ENCODE peak calls at places on chromosomes 3 and 15, in nine cellular contexts. U is LNCaP clone FGC, Q is astrocyte of the spinal cord, X is cardiac muscle cell, G is AG09309, E is foreskin fibroblast, H is fibroblast of mammary gland, O is bronchial epithelial cell, D is hepatocyte. C is an unnamed sample.

GRCh38 chr15:25693321-25694237 is 169.5 kb downstream of the ATP10A start:
- DNase-seq in H (peak; percentile 39), E (peak; percentile 65), Q (peak; percentile 26), D (peak; percentile 52), U (no peak), G (no peak), O (no peak), X (peak; percentile 37), C (no peak)

GRCh38 chr15:89184367-89184766 is 37.0 kb downstream of the RLBP1 start:
- DNase-seq in G (no peak), O (no peak), D (no peak), X (peak; percentile 11), Q (no peak), H (no peak), E (no peak), U (no peak), C (no peak)

GRCh38 chr3:78900426-78900825 is 867.4 kb downstream of the ROBO1 start:
- DNase-seq in G (no peak), Q (no peak), X (no peak), O (no peak), D (no peak), U (no peak), E (peak; percentile 40), H (no peak), C (no peak)

GRCh38 chr3:54853573-54854404 is 74.1 kb downstream of the LRTM1 start:
- DNase-seq in E (peak; percentile 89), H (peak; percentile 60), O (peak; percentile 13), Q (peak; percentile 83), X (peak; percentile 75), U (no peak), D (peak; percentile 89), G (no peak), C (no peak)

GRCh38 chr15:77983708-77984445 is 93.6 kb downstream of the TBC1D2B start:
- DNase-seq in O (no peak), G (no peak), X (no peak), Q (no peak), D (no peak), H (no peak), E (peak; percentile 42), U (no peak), C (no peak)

GRCh38 chr3:187889601-187890404 is 144.5 kb upstream of the BCL6 start:
- DNase-seq in G (no peak), U (no peak), D (no peak), O (no peak), H (peak; percentile 67), E (peak; percentile 25), X (peak; percentile 53), Q (no peak), C (no peak)

GRCh38 chr3:61975199-61975598 is 398.2 kb downstream of the FEZF2 start:
- DNase-seq in D (no peak), O (no peak), Q (no peak), U (no peak), H (no peak), G (no peak), X (peak; percentile 34), E (no peak), C (no peak)

GRCh38 chr3:61927332-61927731 is 366.0 kb downstream of the PTPRG start:
- DNase-seq in O (no peak), U (no peak), D (peak; percentile 60), E (peak; percentile 88), X (peak; percentile 91), H (peak; percentile 94), Q (peak; percentile 96), G (peak; percentile 90), C (no peak)

GRCh38 chr3:58206406-58207011 is 4.3 kb downstream of the DNASE1L3 start:
- DNase-seq in D (no peak), G (no peak), O (peak; percentile 89), E (peak; percentile 65), H (peak; percentile 76), Q (peak; percentile 29), U (no peak), X (peak; percentile 38), C (no peak)

GRCh38 chr3:58117561-58118305 is 93.0 kb downstream of the DNASE1L3 start:
- DNase-seq in U (peak; percentile 79), G (no peak), E (peak; percentile 28), X (peak; percentile 91), D (no peak), O (no peak), H (peak; percentile 50), Q (peak; percentile 31), C (no peak)

GRCh38 chr3:53169045-53169831 is 8.2 kb downstream of the PRKCD start:
- DNase-seq in G (no peak), X (no peak), H (no peak), D (no peak), E (peak; percentile 54), Q (no peak), U (no peak), O (no peak), C (no peak)

GRCh38 chr3:41708176-41708575 is 253.7 kb downstream of the ULK4 start:
- DNase-seq in U (no peak), H (no peak), E (no peak), O (no peak), G (no peak), Q (no peak), D (no peak), X (no peak), C (no peak)

GRCh38 chr3:41711656-41712055 is 250.2 kb downstream of the ULK4 start:
- DNase-seq in U (no peak), H (peak; percentile 82), G (peak; percentile 20), D (no peak), Q (peak; percentile 71), O (no peak), E (peak; percentile 60), X (peak; percentile 42), C (no peak)

GRCh38 chr3:41705893-41706292 is 256.0 kb downstream of the ULK4 start:
- DNase-seq in G (no peak), D (no peak), E (no peak), O (no peak), Q (no peak), U (no peak), X (no peak), H (no peak), C (no peak)

GRCh38 chr3:41715376-41715775 is 246.5 kb downstream of the ULK4 start:
- DNase-seq in U (no peak), E (no peak), Q (no peak), X (no peak), G (no peak), O (no peak), D (no peak), H (no peak), C (no peak)

DNA sequence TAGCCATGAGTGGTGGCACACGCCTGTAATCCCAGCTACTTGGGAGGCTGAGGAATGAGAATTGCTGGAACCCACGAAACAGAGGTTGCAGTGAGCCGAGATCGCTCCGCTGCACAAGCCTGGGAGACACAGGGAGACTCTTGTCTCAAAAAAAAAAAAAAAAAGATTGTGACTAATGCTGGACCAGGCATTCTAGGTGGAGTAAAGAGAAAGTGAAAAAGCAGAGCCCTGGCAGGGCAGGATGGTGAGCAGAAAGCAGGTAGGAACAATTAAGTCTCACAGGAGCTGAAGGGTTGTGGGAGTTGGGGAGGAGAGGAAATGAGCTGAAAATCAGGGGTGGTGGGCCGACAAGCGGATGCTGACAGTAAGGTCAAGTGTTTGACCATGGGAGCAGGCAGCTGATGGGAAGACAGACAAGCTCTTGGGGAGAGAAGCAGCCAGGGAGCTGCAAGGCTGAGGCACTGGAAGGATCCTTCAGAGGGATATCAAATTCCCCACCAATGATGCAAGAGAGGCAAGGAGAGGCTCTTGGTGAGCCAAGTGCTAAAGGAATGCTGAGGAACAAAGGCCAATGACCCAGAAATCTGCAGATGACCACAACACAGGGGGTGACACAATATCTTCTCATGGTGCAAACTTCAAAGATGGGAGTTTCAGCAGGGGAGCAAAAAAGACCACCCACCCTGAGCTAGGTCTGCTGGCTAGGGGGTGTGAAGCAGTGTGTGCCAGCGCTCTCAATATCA is 251.1 kb downstream of the ULK4 start:
- DNase-seq in E (peak; percentile 88), G (peak; percentile 56), H (peak; percentile 83), X (peak; percentile 70), U (no peak), Q (peak; percentile 92), D (no peak), O (peak; percentile 20), C (peak; percentile 79)
- H3K4me3 ChIP-seq in E (no peak overlapping the region), G (no peak overlapping the region), H (no peak overlapping the region), X (no peak overlapping the region), U (no peak overlapping the region), Q (no peak overlapping the region), D (no peak overlapping the region), O (no peak overlapping the region), C (no peak overlapping the region)

GRCh38 chr3:143122608-143123352 is 3.2 kb downstream of the CHST2 start:
- DNase-seq in E (no peak), D (no peak), O (no peak), Q (no peak), H (no peak), U (no peak), G (no peak), X (no peak), C (no peak)

GRCh38 chr3:143119974-143120715 is 574 bp downstream of the CHST2 start:
- DNase-seq in O (no peak), X (peak; percentile 10), U (no peak), Q (peak; percentile 49), G (no peak), H (no peak), D (peak; percentile 34), E (peak; percentile 61), C (no peak)

GRCh38 chr3:143120716-143121239 is 1.2 kb downstream of the CHST2 start:
- DNase-seq in Q (peak; percentile 33), D (peak; percentile 50), U (no peak), X (peak; percentile 55), G (no peak), H (peak; percentile 42), O (no peak), E (peak; percentile 75), C (no peak)

GRCh38 chr3:143122089-143122430 is 2.5 kb downstream of the CHST2 start:
- DNase-seq in E (no peak), D (no peak), U (no peak), Q (no peak), H (no peak), G (no peak), X (no peak), O (no peak), C (no peak)

GRCh38 chr3:143121240-143122088 is 1.9 kb downstream of the CHST2 start:
- DNase-seq in G (no peak), Q (peak; percentile 55), D (no peak), X (peak; percentile 82), U (no peak), E (peak; percentile 94), H (peak; percentile 68), O (no peak), C (no peak)
- TF ChIP-seq CTCF in G (peak; percentile 81), Q (peak; percentile 61), D (peak; percentile 48), X (peak; percentile 82), U (no peak), E (peak; percentile 84), H (peak; percentile 52), O (peak; percentile 22), C (peak; percentile 52)

GRCh38 chr3:133854264-133854663 is 41.4 kb downstream of the RAB6B start:
- DNase-seq in G (no peak), U (no peak), E (no peak), X (no peak), D (no peak), H (no peak), O (no peak), Q (no peak), C (no peak)
- H3K4me3 ChIP-seq in G (no peak overlapping the region), U (no peak overlapping the region), E (no peak overlapping the region), X (no peak overlapping the region), D (no peak overlapping the region), H (no peak overlapping the region), O (no peak overlapping the region), Q (no peak overlapping the region), C (no peak overlapping the region)

DNA sequence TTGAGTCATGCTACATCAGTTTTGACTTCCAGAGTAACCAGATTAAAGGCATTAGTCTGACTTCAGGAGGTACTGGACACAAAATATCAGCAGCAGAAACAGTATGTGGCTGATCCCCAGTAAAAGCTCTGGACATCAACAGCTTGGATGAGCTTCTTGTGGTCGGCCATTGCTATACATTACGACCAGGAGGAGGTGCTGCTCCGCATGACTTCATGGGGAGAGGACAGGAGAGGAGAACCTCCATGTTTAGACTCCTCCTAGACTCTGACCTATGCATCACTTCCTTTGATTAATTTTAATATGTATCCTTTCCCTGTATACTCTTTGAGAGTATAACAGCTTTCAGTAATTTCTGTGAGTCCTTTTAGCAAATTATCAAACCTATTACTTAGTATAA is 285.6 kb upstream of the ARHGEF26 start:
- DNase-seq in Q (no peak), E (no peak), X (no peak), U (no peak), H (peak; percentile 17), G (no peak), O (no peak), D (no peak), C (no peak)
- TF ChIP-seq CTCF in Q (no peak), E (no peak), X (no peak), U (peak; percentile 19), H (peak; percentile 21), G (no peak), O (no peak), D (peak; percentile 6), C (peak; percentile 51)